ENCODE peak calls at places on chromosomes 3 and 15, in five cellular contexts. R, W, B, K and J are unnamed samples.

GRCh38 chr3:117103645-117104044 is 394.1 kb downstream of the TUSC7 start:
- DNase-seq in B (no peak), W (no peak), K (no peak), R (no peak), J (no peak)

GRCh38 chr3:150736903-150737832 is 25.8 kb downstream of the SIAH2 start:
- DNase-seq in R (no peak), K (no peak), B (no peak), W (no peak), J (no peak)

GRCh38 chr3:24185738-24186384 is 240.8 kb downstream of the NR1D2 start:
- DNase-seq in B (no peak), K (peak), W (peak), R (no peak), J (no peak)

GRCh38 chr15:57500256-57500655 is 91.4 kb upstream of the MYZAP start:
- DNase-seq in K (no peak), R (no peak), B (no peak), W (no peak), J (no peak)

GRCh38 chr15:25695875-25696760 is 167.0 kb downstream of the ATP10A start:
- DNase-seq in K (no peak), B (no peak), R (no peak), W (no peak), J (no peak)

GRCh38 chr15:55267401-55268053 is 22.1 kb downstream of the RAB27A start:
- DNase-seq in R (peak), K (peak), W (peak), B (peak), J (peak)

GRCh38 chr3:160694345-160694744 is 17.4 kb downstream of the ARL14 start:
- DNase-seq in R (no peak), B (no peak), W (no peak), K (no peak), J (no peak)

GRCh38 chr3:122923611-122924010 is 104.0 kb downstream of the SEMA5B start:
- DNase-seq in W (no peak), B (no peak), K (no peak), R (no peak), J (no peak)

GRCh38 chr15:89112341-89112971 is 24.2 kb downstream of the ABHD2 start:
- DNase-seq in B (no peak), K (peak), R (no peak), W (peak), J (no peak)

GRCh38 chr3:126113238-126113555 is 29.3 kb upstream of the SLC41A3 start:
- DNase-seq in R (no peak), K (no peak), W (no peak), B (no peak), J (no peak)

GRCh38 chr15:40239671-40240618 is 1.1 kb downstream of the PAK6 start:
- DNase-seq in B (no peak), R (no peak), K (no peak), W (peak), J (no peak)

GRCh38 chr15:25903024-25903581 is 40.0 kb upstream of the ATP10A start:
- DNase-seq in W (no peak), B (no peak), R (no peak), K (no peak), J (no peak)

GRCh38 chr15:77818484-77819270 is 186.0 kb upstream of the LINGO1 start:
- DNase-seq in W (no peak), K (no peak), R (no peak), B (no peak), J (no peak)

GRCh38 chr15:75530169-75530568 is 48.9 kb downstream of the PTPN9 start:
- DNase-seq in R (no peak), K (no peak), B (no peak), W (no peak), J (no peak)

GRCh38 chr15:78162038-78162437 is 12.9 kb downstream of the IDH3A start:
- DNase-seq in W (no peak), B (no peak), K (no peak), R (no peak), J (peak)

GRCh38 chr15:64681424-64682024 is 93.9 kb downstream of the RBPMS2 start:
- DNase-seq in W (peak), R (no peak), B (no peak), K (peak), J (no peak)

GRCh38 chr15:88882745-88883144 is 12.6 kb downstream of the HAPLN3 start:
- DNase-seq in B (no peak), K (peak), R (no peak), W (peak), J (no peak)

GRCh38 chr15:97425596-97425995 is 534.9 kb upstream of the ARRDC4 start:
- DNase-seq in R (no peak), B (no peak), W (no peak), K (no peak), J (no peak)

GRCh38 chr3:155218470-155218869 is 75.0 kb downstream of the STRIT1 start:
- DNase-seq in B (no peak), W (peak), R (no peak), K (no peak), J (no peak)

GRCh38 chr3:22685598-22685997 is 517.5 kb upstream of the UBE2E2 start:
- DNase-seq in W (no peak), K (no peak), R (no peak), B (no peak), J (no peak)

GRCh38 chr3:46442591-46443530 is 21.8 kb downstream of the LTF start:
- DNase-seq in R (no peak), K (no peak), B (no peak), W (peak), J (no peak)

GRCh38 chr3:184172681-184173373 is 1.8 kb upstream of the AP2M1 start:
- DNase-seq in R (no peak), W (peak), K (peak), B (no peak), J (no peak)